ENCODE peak calls at places on chromosomes 5 and 9, in six cellular contexts. R is AG04450, V is right lobe of liver, C is endothelial cell of umbilical vein, E is AG09309, L is coronary artery. Z is an unnamed sample.

GRCh38 chr9:86246752-86247161 is 12.7 kb downstream of the C9orf153 start:
- DNase-seq in L (no peak), V (no peak), E (no peak), R (no peak), C (no peak), Z (no peak)

GRCh38 chr5:131019601-131020315 is 145.3 kb downstream of the HINT1 start:
- DNase-seq in E (no peak), L (no peak), V (no peak), C (no peak), R (no peak), Z (no peak)

GRCh38 chr5:77568555-77568954 is 70.0 kb downstream of the OTP start:
- DNase-seq in L (no peak), R (no peak), V (no peak), C (no peak), E (no peak), Z (no peak)

GRCh38 chr5:108715408-108715807 is 32.3 kb upstream of the FER start:
- DNase-seq in V (no peak), E (no peak), R (no peak), C (no peak), L (no peak), Z (no peak)

GRCh38 chr9:14031015-14031414 is 282.9 kb downstream of the NFIB start:
- DNase-seq in R (peak), L (peak), E (no peak), C (peak), V (no peak), Z (no peak)

GRCh38 chr9:121827251-121827967 is 176.0 kb downstream of the DAB2IP start:
- DNase-seq in R (no peak), E (no peak), L (peak), C (no peak), V (no peak), Z (no peak)

GRCh38 chr5:87121315-87122170 is 146.1 kb upstream of the RASA1 start:
- DNase-seq in E (peak), V (no peak), R (peak), L (no peak), C (peak), Z (peak)

GRCh38 chr5:81750308-81751008 is 439 bp downstream of the SSBP2 start:
- DNase-seq in C (no peak), E (no peak), R (no peak), L (no peak), V (no peak), Z (no peak)

GRCh38 chr9:133658442-133659431 is 22.6 kb downstream of the DBH start:
- DNase-seq in E (no peak), L (no peak), V (peak), R (no peak), C (no peak), Z (no peak)

GRCh38 chr9:131772940-131773339 is 33.1 kb upstream of the RAPGEF1 start:
- DNase-seq in C (no peak), L (no peak), V (peak), R (no peak), E (no peak), Z (no peak)

GRCh38 chr5:39580702-39581498 is 156.1 kb upstream of the DAB2 start:
- DNase-seq in C (peak), V (no peak), E (peak), L (no peak), R (no peak), Z (peak)

GRCh38 chr9:121499427-121500164 is at the start of gene GGTA1:
- DNase-seq in C (peak), E (no peak), V (peak), L (no peak), R (no peak), Z (no peak)

GRCh38 chr9:111896942-111897830 is 572 bp downstream of the UGCG start:
- DNase-seq in L (peak), E (no peak), V (peak), R (no peak), C (peak), Z (no peak)

GRCh38 chr5:75349663-75350062 is 12.6 kb downstream of the HMGCR start:
- DNase-seq in C (no peak), E (no peak), L (no peak), V (no peak), R (no peak), Z (no peak)

DNA sequence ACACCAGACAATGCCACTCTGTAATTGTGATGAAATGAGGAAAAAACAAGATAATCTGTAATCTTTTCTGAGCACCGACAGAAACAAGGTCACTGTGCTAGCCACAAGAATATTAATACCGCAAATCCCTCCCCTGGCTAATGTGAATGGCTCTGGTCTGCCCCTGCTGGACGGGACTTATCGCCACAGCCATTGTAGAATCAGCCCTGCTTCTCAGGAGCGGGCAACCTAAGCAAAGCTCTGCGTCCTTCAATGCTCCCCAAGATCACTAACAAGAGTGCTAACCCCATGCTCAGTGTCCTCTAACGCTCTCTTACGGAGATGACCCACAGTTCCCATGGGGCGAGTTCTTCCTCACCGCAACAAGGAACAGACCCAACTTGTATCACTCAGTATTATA is 42.7 kb downstream of the OR2V1 start:
- DNase-seq in E (no peak), L (no peak), C (no peak), R (no peak), V (no peak), Z (no peak)
- TF ChIP-seq CTCF in E (peak), L (no peak), C (peak), R (peak), V (no peak), Z (peak)

GRCh38 chr9:84983749-84984148 is 314.2 kb downstream of the NTRK2 start:
- DNase-seq in V (no peak), C (no peak), E (no peak), R (no peak), L (no peak), Z (no peak)
- H3K4me3 ChIP-seq in V (no peak), C (no peak), E (no peak), R (no peak), L (no peak), Z (no peak)

DNA sequence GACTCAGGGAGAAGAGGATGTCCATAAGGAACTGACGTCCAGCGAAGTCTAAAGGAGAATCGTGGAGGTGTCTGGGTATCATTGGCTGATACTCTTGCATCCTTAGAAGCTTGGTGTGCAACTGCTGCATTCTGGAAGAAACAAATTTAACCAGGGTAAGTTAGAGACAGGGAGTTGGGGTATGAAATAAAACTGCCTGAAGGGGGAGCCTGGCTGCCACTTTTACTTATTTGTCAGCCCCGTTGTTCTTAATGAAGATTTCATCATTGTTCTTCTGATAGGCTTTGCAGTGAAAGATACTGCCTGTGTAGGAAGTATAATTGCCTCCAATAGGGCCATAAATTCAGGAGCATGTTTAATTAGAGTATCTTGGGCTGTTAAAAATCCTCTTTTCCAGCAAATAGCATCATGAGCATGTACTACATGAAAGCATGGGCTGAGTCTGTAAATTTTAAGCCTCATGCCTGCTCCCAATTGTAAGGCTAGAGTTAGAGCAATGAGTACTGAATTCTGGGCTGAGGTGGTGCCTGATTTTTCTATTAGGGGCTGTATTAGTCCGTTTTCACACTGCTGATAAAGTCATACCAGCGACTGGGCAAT is 1264.5 kb upstream of the ACO1 start:
- DNase-seq in R (no peak), C (peak), V (no peak), E (no peak), L (no peak), Z (no peak)
- TF ChIP-seq CTCF in R (peak), C (peak), V (peak), E (no peak), L (no peak), Z (no peak)

DNA sequence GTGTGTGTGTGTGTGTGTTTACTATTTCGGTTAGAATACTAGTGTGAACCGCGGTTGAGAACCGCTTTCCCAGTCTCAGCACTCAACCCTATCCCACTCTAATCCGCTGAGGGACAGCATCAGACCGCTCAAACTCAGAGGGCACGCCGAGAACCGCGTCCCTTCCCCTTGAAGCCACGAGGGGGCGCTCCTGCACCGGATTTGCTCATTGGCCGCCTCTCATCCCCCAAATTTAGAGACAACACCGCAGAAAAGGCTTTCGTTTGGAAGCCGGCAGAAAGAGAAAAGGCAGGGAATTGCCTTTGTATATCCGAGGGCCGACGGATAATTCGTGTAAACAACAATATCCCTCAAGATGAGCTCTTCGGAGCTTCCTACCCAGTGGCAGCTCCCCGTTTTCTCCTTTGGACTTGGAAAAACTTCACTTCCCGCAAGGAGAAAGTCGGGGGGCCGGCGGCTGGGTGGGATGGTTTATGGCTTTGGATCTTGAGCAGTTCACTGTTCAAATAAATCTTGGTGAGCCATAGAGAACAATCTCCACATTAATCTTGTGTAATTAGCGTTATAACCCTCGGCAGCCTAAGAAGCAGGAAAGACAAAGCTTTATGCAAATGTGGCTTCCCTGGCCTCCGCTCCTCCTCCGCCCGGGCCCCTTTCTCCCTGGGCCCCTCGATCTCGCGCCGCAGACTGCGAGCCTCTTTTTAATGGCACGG is 296.7 kb downstream of the PARP8 start:
- DNase-seq in L (no peak), E (no peak), R (no peak), V (peak), C (peak), Z (no peak)
- H3K4me3 ChIP-seq in L (peak), E (peak), R (peak), V (peak), C (peak), Z (peak)

DNA sequence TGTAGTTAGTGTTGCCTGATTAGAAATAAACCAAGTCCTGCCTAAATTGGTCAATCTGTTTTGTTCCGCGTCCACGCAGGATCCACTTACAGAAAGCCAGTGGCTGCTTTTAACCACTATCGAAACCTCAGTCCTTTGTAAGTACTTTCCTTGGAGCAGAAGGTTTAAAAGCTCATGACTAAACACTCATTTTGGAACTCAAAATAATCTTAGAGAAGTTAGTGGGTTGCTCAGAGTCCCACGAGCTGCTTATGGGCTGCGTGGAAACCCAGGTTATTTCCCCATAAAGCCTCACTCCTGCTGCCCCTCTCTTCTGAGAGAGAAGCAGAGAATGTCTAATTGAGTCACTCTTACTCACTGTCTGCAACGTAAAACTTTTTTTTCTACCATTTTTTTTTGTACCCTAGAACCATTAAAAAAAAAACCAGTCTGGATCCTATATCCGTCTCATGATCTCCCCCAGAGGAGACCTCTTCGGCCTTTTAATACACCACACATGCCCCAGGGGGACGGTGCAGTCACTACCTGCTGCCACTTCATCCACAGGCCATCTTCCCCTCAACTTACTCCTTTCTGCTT is 7.5 kb downstream of the BASP1 start:
- DNase-seq in C (no peak), E (no peak), V (no peak), L (no peak), R (no peak), Z (no peak)
- TF ChIP-seq CTCF in C (no peak), E (no peak), V (no peak), L (no peak), R (no peak), Z (no peak)

GRCh38 chr9:81849631-81850259 is 78.5 kb upstream of the SPATA31D4 start:
- DNase-seq in C (peak), V (no peak), E (no peak), R (no peak), L (no peak), Z (no peak)

GRCh38 chr9:81860581-81860980 is 67.6 kb upstream of the SPATA31D4 start:
- DNase-seq in E (no peak), L (no peak), V (no peak), R (no peak), C (no peak), Z (no peak)

GRCh38 chr9:81851340-81851739 is 76.9 kb upstream of the SPATA31D4 start:
- DNase-seq in C (no peak), L (no peak), V (no peak), E (no peak), R (no peak), Z (no peak)

GRCh38 chr9:81852820-81853219 is 75.4 kb upstream of the SPATA31D4 start:
- DNase-seq in E (no peak), R (no peak), L (no peak), V (no peak), C (no peak), Z (no peak)

GRCh38 chr9:81855538-81855937 is 72.7 kb upstream of the SPATA31D4 start:
- DNase-seq in V (no peak), R (no peak), L (no peak), C (no peak), E (no peak), Z (peak)
- H3K4me3 ChIP-seq in V (no peak), R (no peak), L (no peak), C (no peak), E (no peak), Z (no peak)

DNA sequence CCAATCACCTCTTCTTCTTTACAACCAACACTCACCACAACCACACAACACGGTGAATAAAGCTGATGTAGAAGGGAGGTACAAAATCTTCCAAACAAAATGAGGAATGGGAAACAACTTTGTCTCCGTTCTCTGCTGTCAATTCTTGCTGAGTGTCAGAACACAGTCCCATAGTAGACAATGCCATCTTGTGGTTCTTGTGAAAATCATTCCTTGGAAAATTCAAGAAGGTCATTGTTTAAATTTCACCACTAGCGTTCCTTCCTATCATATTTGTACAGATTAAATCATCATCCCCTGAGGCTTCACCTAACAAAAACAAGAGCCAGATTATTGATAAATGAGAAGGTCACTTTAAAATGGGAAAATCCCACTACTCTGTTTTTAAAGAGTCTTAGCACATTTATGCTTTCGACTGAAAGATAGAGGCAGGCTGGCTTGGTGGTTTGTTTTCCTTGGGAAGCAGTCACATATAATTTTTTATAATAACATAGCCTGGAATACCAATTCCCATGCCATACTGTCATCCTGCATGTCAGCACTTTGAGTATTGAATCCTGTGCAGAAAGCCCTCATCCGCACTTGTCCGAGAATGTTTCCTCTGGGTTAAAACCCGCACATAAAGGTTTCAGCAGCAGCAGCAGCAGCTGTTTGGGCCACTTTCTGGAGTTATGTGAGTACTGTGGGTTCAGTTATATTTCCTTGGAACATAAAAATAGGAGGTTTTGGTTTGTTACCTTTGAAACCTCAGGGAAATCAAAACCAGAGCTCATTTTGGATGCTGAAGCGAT is 395.0 kb upstream of the SMARCA2 start:
- DNase-seq in L (no peak), C (no peak), E (no peak), R (no peak), V (no peak), Z (no peak)
- TF ChIP-seq CTCF in L (no peak), C (no peak), E (peak), R (no peak), V (peak), Z (no peak)

DNA sequence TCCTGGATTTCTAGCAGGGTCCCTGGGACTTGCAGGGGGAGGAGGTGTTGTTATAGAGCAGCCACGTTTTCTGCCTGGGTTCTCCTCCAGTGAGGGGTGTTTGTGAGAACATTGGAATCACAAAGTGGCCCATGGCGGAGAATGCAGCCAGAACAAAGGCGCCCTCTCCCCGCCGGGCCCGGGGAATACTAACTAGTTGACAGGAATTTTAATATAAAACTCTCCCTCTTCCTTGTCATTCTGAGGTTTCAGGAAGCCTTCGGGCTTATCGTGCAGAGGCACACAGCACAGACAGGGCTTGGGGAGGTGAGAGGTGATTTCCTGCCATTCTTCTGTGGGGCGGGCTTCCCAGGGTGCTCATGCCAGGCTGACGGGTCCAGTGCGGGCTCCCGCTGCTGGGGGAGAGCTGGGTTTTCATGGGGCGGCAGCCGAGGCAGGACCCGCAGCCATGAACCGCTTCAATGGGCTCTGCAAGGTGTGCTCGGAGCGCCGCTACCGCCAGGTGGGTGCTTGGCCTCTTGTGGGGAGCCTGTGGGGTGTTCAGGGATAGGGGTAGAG is 37.7 kb downstream of the RGS3 start:
- DNase-seq in R (no peak), L (no peak), E (no peak), C (peak), V (no peak), Z (no peak)
- H3K4me3 ChIP-seq in R (no peak), L (peak), E (no peak), C (peak), V (peak), Z (no peak)

GRCh38 chr9:118170032-118170955 is 466.1 kb downstream of the TLR4 start:
- DNase-seq in L (no peak), E (no peak), R (no peak), C (peak), V (no peak), Z (no peak)
- TF ChIP-seq CTCF in L (no peak), E (peak), R (no peak), C (peak), V (peak), Z (no peak)

Z was measured in AG04449.